ENCODE peak calls at places on chromosomes 13 and 19, in nine cellular contexts. D is transverse colon; O is GM06990; I is BE2C; S is neural progenitor cell; Q is A673; L is fibroblast of the aortic adventitia; J is CD8-positive, alpha-beta T cell; F is lung. R is an unnamed sample.
A peak's percentile ranks its signal among the peaks of the same experiment; 100 is the strongest.

GRCh38 chr13:24244802-24245201 is 64.6 kb upstream of the C1QTNF9 start:
- DNase-seq in I (no peak), D (peak; percentile 38), L (no peak), O (no peak), F (no peak), J (no peak), S (no peak), Q (no peak), R (no peak)

GRCh38 chr13:77918391-77919261 is at the start of gene EDNRB:
- DNase-seq in I (peak; percentile 28), L (peak; percentile 41), J (no peak), S (peak; percentile 58), F (peak; percentile 67), Q (peak; percentile 81), D (peak; percentile 18), O (no peak), R (peak; percentile 65)

GRCh38 chr13:55199132-55199531 is 1941.6 kb upstream of the PRR20A start:
- DNase-seq in I (peak; percentile 14), D (no peak), F (no peak), Q (peak; percentile 0), J (no peak), O (no peak), S (peak; percentile 47), L (no peak), R (no peak)

GRCh38 chr19:36891768-36892357 is 24.2 kb downstream of the ZNF829 start:
- DNase-seq in Q (no peak), L (no peak), D (no peak), O (no peak), J (no peak), S (no peak), I (no peak), F (no peak), R (no peak)

GRCh38 chr13:40668335-40668734 is 1.9 kb upstream of the FOXO1 start:
- DNase-seq in D (peak; percentile 50), I (no peak), S (peak; percentile 58), Q (peak; percentile 61), L (peak; percentile 43), J (no peak), F (peak; percentile 31), O (no peak), R (peak; percentile 81)

GRCh38 chr13:112688560-112689497 is 1.0 kb upstream of the ATP11A start:
- DNase-seq in J (no peak), I (no peak), D (peak; percentile 29), L (peak; percentile 16), O (no peak), F (peak; percentile 90), Q (no peak), S (peak; percentile 58), R (no peak)

GRCh38 chr13:21747456-21747855 is 76.6 kb downstream of the FGF9 start:
- DNase-seq in F (no peak), I (no peak), O (no peak), Q (no peak), J (no peak), L (no peak), S (no peak), D (no peak), R (no peak)

GRCh38 chr19:16417660-16418596 is 53.8 kb downstream of the EPS15L1 start:
- DNase-seq in F (peak; percentile 67), J (peak; percentile 54), Q (peak; percentile 70), D (peak; percentile 55), I (peak; percentile 79), L (peak; percentile 51), O (peak; percentile 69), S (peak; percentile 81), R (peak; percentile 79)

GRCh38 chr19:4354897-4355296 is 11.5 kb downstream of the MPND start:
- DNase-seq in I (no peak), Q (no peak), S (no peak), O (no peak), L (no peak), D (no peak), F (no peak), J (no peak), R (no peak)

GRCh38 chr13:43786766-43787517 is at the start of gene ENOX1:
- DNase-seq in O (peak; percentile 70), J (no peak), Q (peak; percentile 91), L (peak; percentile 84), F (no peak), I (peak; percentile 90), S (peak; percentile 88), D (peak; percentile 38), R (no peak)

GRCh38 chr13:75368167-75368566 is 113.8 kb downstream of the TBC1D4 start:
- DNase-seq in F (no peak), Q (peak; percentile 10), O (no peak), S (no peak), L (peak; percentile 99), J (no peak), I (no peak), D (no peak), R (no peak)

GRCh38 chr19:41705393-41706174 is 2.8 kb upstream of the CEACAM5 start:
- DNase-seq in S (peak; percentile 16), D (peak; percentile 55), L (no peak), O (no peak), F (no peak), I (no peak), J (no peak), Q (peak; percentile 34), R (no peak)

GRCh38 chr13:71864094-71864980 is 2.7 kb downstream of the DACH1 start:
- DNase-seq in J (no peak), Q (peak; percentile 17), L (no peak), I (peak; percentile 83), F (peak; percentile 59), D (peak; percentile 81), O (no peak), S (peak; percentile 87), R (no peak)

DNA sequence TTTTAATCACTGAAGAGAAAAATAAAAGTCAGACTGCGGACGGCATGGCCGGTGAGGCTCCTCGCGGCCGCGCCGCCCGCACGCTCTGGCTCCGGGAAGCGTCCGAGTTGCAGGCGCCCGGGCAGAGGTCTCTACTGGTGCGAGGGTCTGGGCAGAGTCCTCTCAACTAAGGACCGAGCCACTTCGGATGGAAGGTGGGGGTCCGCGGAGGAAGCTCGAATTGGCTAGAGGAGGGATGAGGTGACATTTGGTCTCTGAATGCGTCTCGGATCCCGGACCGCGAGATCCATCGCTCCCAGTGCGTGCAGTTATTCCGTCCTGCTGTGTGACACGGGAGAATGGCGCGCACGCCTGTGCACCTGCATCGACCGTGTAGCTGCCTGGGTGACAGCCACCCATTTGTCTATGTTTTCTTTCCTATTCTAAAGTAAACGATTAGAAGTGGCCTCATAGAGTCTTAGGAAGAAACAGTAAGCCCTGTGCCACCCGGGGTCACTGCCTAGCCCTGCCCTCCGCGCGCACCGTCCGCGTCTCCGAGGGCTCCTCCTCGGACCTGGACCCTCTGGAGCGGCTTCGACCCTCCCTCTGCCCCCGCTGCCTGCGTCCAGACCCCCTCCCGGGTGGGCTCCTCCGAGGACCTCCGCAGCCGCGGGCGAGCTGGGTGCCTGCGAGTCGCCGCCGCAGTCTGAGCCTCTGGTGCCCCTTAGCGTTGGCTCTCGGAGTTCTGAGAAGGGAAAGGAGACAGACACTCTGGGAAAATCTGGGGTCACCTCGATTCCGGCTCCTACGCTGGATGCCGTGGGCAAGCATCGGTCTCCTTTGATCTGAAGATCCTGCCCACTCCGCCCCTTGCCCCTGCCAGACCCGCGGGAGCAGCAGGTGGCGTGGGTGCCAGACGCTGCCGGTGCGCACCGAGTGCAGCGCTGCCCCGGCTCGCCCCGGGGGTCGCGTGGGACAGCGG is 347.4 kb downstream of the LIG4 start:
- DNase-seq in S (peak; percentile 83), O (no peak), F (no peak), D (no peak), Q (peak; percentile 75), L (peak; percentile 17), I (peak; percentile 91), J (no peak), R (no peak)
- TF ChIP-seq CTCF in S (peak; percentile 69), O (no peak), F (no peak), D (no peak), Q (peak; percentile 61), L (peak; percentile 38), I (peak; percentile 83), J (no peak), R (no peak)

DNA sequence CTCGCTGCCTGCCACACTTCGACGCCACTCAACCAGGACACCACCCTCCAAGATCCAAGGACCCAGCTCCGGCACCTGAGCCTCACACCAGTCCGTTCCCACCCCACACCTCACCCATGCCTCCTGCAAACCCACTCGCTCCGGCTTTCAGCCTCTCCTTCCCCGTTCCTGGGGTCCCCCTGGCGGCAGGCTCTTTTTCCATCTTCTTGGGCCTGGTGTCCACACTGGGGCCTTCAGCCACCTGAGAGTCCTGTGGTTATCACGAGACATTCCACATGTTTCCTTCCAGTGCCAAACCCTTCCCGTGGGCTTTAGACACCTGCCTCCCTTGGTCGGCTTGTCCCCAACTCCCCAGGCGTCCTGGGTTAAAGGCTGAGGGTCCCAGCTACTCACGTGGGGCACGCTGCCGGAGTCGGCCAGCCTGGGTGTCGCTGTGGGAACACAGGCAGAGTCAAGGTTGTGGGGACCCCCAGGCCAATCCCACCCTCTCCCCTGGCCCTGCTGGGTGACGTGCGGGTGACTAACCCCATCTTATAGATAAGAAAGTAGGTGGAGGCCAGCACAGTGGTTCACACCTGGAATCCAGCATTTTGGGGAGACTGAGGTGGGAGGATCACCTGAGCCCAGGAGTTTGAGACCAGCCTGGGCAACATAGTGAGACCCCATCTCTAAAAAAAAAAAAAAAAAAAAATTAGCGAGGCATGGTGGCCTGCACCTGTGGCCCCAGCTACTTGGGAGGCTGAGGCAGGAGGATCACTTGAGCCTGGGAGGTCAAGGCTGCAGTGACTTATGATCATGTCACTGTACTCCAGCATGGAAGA is 2.0 kb downstream of the JSRP1 start:
- DNase-seq in D (no peak), F (no peak), L (no peak), S (peak; percentile 84), O (no peak), Q (no peak), J (no peak), I (no peak), R (no peak)
- H3K4me3 ChIP-seq in D (no peak overlapping the region), F (no peak overlapping the region), L (no peak overlapping the region), S (peak overlapping the region; percentile 58), O (no peak overlapping the region), Q (no peak overlapping the region), J (no peak overlapping the region), I (no peak overlapping the region), R (no peak overlapping the region)

DNA sequence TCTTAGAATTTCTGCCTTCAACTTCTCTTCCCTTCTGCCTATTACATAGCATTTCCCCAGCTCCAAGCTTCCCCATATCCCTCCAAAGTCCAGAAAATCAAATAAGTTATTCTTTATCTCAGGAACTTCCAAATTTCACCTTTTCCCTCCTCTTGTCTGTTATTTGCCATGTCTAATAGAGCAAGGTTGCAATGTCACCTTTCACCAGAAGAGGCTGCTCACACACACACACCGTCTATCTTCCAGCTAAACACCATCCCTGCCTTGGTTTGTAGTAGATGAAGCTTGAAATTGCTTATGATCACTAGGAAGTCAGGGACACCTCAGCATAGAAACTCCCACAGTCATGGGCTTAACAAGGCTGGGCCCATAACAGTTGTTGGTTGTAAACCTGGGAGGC is 48.4 kb downstream of the ZNRF4 start:
- DNase-seq in Q (no peak), J (no peak), F (no peak), I (no peak), D (no peak), O (no peak), S (no peak), L (no peak), R (no peak)
- TF ChIP-seq CTCF in Q (peak; percentile 28), J (no peak), F (no peak), I (peak; percentile 45), D (no peak), O (no peak), S (peak; percentile 24), L (peak; percentile 11), R (no peak)

GRCh38 chr13:50152224-50152623 is 137.0 kb downstream of the KCNRG start:
- DNase-seq in D (no peak), S (no peak), L (peak; percentile 35), J (no peak), Q (no peak), F (no peak), I (no peak), O (no peak), R (no peak)
- H3K4me3 ChIP-seq in D (no peak overlapping the region), S (no peak overlapping the region), L (peak overlapping the region; percentile 38), J (no peak overlapping the region), Q (peak overlapping the region; percentile 17), F (no peak overlapping the region), I (no peak overlapping the region), O (no peak overlapping the region), R (peak overlapping the region; percentile 16)

GRCh38 chr19:32336259-32337111 is 8.9 kb upstream of the ZNF507 start:
- DNase-seq in S (no peak), F (no peak), D (no peak), Q (peak; percentile 17), O (no peak), L (peak; percentile 76), I (no peak), J (no peak), R (no peak)
- TF ChIP-seq CTCF in S (no peak), F (no peak), D (no peak), Q (peak; percentile 23), O (no peak), L (peak; percentile 27), I (no peak), J (no peak), R (peak; percentile 12)